ENCODE peak calls at places on chromosomes 2 and 18, in seven cellular contexts. E is H1, B is K562, I is HepG2, L is SK-N-SH, N is GM12892, Q is GM12878. A is an unnamed sample.

GRCh38 chr2:144508162-144508765 is 11.7 kb downstream of the ZEB2 start:
- DNase-seq in Q (no peak), B (peak), N (no peak), E (no peak), I (no peak), L (no peak), A (no peak)

GRCh38 chr2:119483896-119484718 is 40.2 kb downstream of the SCTR start:
- DNase-seq in I (no peak), E (peak), Q (no peak), N (no peak), L (no peak), B (no peak), A (no peak)

GRCh38 chr2:84969511-84970265 is 1.3 kb upstream of the KCMF1 start:
- DNase-seq in I (no peak), N (no peak), L (peak), B (no peak), E (no peak), Q (no peak), A (no peak)

GRCh38 chr18:48675330-48675761 is 136.5 kb downstream of the CTIF start:
- DNase-seq in E (peak), L (peak), Q (peak), B (peak), I (peak), N (peak), A (peak)

GRCh38 chr2:71898375-71898774 is 249.3 kb downstream of the CYP26B1 start:
- DNase-seq in N (no peak), I (no peak), Q (no peak), L (no peak), E (peak), B (no peak), A (no peak)

GRCh38 chr2:128735296-128735960 is 416.8 kb upstream of the HS6ST1 start:
- DNase-seq in I (no peak), Q (no peak), N (no peak), B (no peak), E (no peak), L (no peak), A (no peak)

GRCh38 chr2:122009546-122009945 is 254.1 kb downstream of the TSN start:
- DNase-seq in L (no peak), B (no peak), E (no peak), Q (no peak), N (no peak), I (no peak), A (no peak)

GRCh38 chr2:201794261-201794660 is 12.1 kb upstream of the CDK15 start:
- DNase-seq in L (no peak), B (no peak), I (no peak), Q (no peak), E (no peak), N (no peak), A (no peak)

GRCh38 chr2:219109468-219109867 is 48.7 kb upstream of the IHH start:
- DNase-seq in Q (no peak), E (peak), N (no peak), I (no peak), L (no peak), B (no peak), A (no peak)

GRCh38 chr2:118013221-118013723 is 598 bp downstream of the CCDC93 start:
- DNase-seq in N (peak), L (peak), I (peak), B (peak), E (peak), Q (no peak), A (peak)

GRCh38 chr2:29255006-29255405 is 139.8 kb downstream of the CLIP4 start:
- DNase-seq in I (no peak), N (no peak), B (no peak), E (no peak), L (no peak), Q (no peak), A (no peak)

GRCh38 chr2:171878481-171878993 is 15.5 kb downstream of the SLC25A12 start:
- DNase-seq in L (no peak), I (peak), E (no peak), N (no peak), B (peak), Q (no peak), A (no peak)

GRCh38 chr18:24315170-24315569 is 82.5 kb downstream of the OSBPL1A start:
- DNase-seq in I (no peak), L (no peak), B (no peak), E (no peak), Q (no peak), N (no peak), A (no peak)

GRCh38 chr2:233819884-233820765 is 34.2 kb downstream of the HJURP start:
- DNase-seq in I (no peak), B (no peak), L (no peak), Q (no peak), E (no peak), N (no peak), A (no peak)

GRCh38 chr18:13271512-13271911 is 53.0 kb downstream of the LDLRAD4 start:
- DNase-seq in E (no peak), L (no peak), N (no peak), B (no peak), Q (no peak), I (peak), A (no peak)

GRCh38 chr2:1730047-1730937 is 14.0 kb downstream of the PXDN start:
- DNase-seq in Q (no peak), L (peak), B (no peak), N (no peak), E (no peak), I (no peak), A (no peak)

GRCh38 chr18:74249181-74249968 is 42.4 kb downstream of the CYB5A start:
- DNase-seq in N (no peak), B (peak), L (no peak), E (no peak), I (peak), Q (no peak), A (no peak)

GRCh38 chr2:127174176-127174575 is 45.9 kb downstream of the CYP27C1 start:
- DNase-seq in L (peak), I (no peak), N (no peak), Q (no peak), E (no peak), B (peak), A (peak)

GRCh38 chr2:145815933-145816332 is 1296.0 kb upstream of the ZEB2 start:
- DNase-seq in I (no peak), Q (no peak), B (no peak), L (no peak), E (no peak), N (no peak), A (no peak)

GRCh38 chr2:3598197-3598910 is 3.4 kb downstream of the COLEC11 start:
- DNase-seq in B (no peak), L (no peak), E (no peak), Q (no peak), I (no peak), N (no peak), A (no peak)

GRCh38 chr2:164967349-164967748 is 12.0 kb upstream of the SLC38A11 start:
- DNase-seq in L (no peak), B (no peak), I (no peak), E (no peak), Q (no peak), N (no peak), A (no peak)

GRCh38 chr2:100733344-100734187 is 86.4 kb upstream of the NPAS2 start:
- DNase-seq in B (no peak), I (peak), E (no peak), N (no peak), Q (no peak), L (no peak), A (no peak)

GRCh38 chr2:25844089-25844488 is 34.2 kb downstream of the ASXL2 start:
- DNase-seq in N (no peak), L (no peak), I (no peak), Q (no peak), E (no peak), B (no peak), A (no peak)

GRCh38 chr2:56185582-56186046 is 1.8 kb downstream of the CCDC85A start:
- DNase-seq in N (no peak), E (peak), Q (no peak), B (no peak), L (no peak), I (no peak), A (no peak)

GRCh38 chr2:118569876-118570535 is 277.4 kb downstream of the EN1 start:
- DNase-seq in N (no peak), I (no peak), L (no peak), Q (no peak), B (no peak), E (no peak), A (no peak)

GRCh38 chr18:58635891-58636290 is 7.0 kb upstream of the ALPK2 start:
- DNase-seq in E (no peak), Q (peak), N (no peak), L (no peak), I (no peak), B (peak), A (no peak)

GRCh38 chr2:15748736-15749323 is 157.2 kb downstream of the DDX1 start:
- DNase-seq in Q (no peak), B (peak), E (peak), L (peak), I (peak), N (no peak), A (peak)

GRCh38 chr18:69177702-69178101 is 223.0 kb upstream of the DOK6 start:
- DNase-seq in B (no peak), I (no peak), Q (no peak), N (no peak), L (no peak), E (no peak), A (no peak)

GRCh38 chr18:69838620-69839411 is 108.9 kb downstream of the CD226 start:
- DNase-seq in Q (peak), B (peak), E (peak), N (no peak), L (peak), I (peak), A (no peak)

GRCh38 chr2:233223059-233223894 is 28.2 kb upstream of the ATG16L1 start:
- DNase-seq in E (no peak), L (no peak), B (no peak), I (no peak), Q (peak), N (no peak), A (no peak)

GRCh38 chr2:239311132-239312040 is 89.4 kb downstream of the HDAC4 start:
- DNase-seq in N (no peak), E (peak), Q (no peak), I (no peak), L (no peak), B (no peak), A (no peak)

GRCh38 chr2:167294031-167294774 is 405.9 kb downstream of the XIRP2 start:
- DNase-seq in B (no peak), N (no peak), E (peak), L (peak), Q (no peak), I (no peak), A (no peak)

GRCh38 chr2:200338692-200339091 is 32.2 kb downstream of the SPATS2L start:
- DNase-seq in B (no peak), N (no peak), I (peak), Q (no peak), E (no peak), L (no peak), A (no peak)

GRCh38 chr2:168169097-168169745 is 78.2 kb downstream of the STK39 start:
- DNase-seq in N (no peak), E (no peak), B (no peak), I (no peak), Q (no peak), L (no peak), A (no peak)

GRCh38 chr2:157887946-157888345 is 11.8 kb upstream of the ACVR1 start:
- DNase-seq in L (no peak), I (no peak), Q (no peak), N (no peak), B (no peak), E (no peak), A (no peak)

GRCh38 chr2:74554821-74555531 is 456 bp downstream of the DOK1 start:
- DNase-seq in I (no peak), B (peak), E (peak), Q (no peak), L (peak), N (no peak), A (no peak)

GRCh38 chr18:2348003-2348402 is 223.3 kb downstream of the METTL4 start:
- DNase-seq in E (no peak), N (no peak), Q (no peak), I (no peak), L (no peak), B (no peak), A (no peak)

GRCh38 chr18:73563345-73563744 is 584.3 kb downstream of the FBXO15 start:
- DNase-seq in B (no peak), E (no peak), Q (no peak), I (no peak), N (no peak), L (no peak), A (no peak)

DNA sequence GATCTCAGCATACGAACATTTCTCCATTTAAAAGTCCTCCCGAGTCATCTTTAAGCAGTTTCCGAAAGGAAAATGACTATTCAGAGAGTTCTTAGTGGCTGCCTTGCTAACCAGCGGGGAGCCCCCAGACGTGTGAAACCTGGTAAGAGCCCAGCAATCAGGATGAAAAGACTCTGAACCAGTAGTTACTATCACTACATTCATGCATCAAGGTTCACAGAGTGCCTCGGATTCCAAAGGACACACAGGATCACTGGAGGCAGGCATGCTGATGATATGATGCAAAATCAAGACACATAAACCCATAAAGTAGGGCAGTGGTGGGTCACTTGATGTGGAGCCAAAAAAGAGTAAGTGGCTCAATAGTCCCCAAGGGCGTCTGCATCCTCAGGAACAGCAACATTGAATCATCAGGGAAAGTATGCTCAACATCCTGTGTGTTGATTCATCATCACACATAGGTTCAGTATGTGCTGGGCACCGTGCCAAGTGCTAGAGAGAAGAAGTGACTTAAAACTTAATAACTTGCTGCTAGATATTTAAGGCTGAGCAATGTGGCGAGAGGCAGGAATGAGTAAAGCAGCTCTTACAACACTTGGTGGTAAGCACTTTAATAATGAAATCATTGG is 4.4 kb downstream of the CCL20 start:
- DNase-seq in I (peak), B (peak), L (peak), Q (peak), N (no peak), E (no peak), A (no peak)
- TF ChIP-seq POLR2AphosphoS5 in I (peak), B (no peak), L (peak), Q (no peak), N (no peak), E (no peak), A (no peak)

DNA sequence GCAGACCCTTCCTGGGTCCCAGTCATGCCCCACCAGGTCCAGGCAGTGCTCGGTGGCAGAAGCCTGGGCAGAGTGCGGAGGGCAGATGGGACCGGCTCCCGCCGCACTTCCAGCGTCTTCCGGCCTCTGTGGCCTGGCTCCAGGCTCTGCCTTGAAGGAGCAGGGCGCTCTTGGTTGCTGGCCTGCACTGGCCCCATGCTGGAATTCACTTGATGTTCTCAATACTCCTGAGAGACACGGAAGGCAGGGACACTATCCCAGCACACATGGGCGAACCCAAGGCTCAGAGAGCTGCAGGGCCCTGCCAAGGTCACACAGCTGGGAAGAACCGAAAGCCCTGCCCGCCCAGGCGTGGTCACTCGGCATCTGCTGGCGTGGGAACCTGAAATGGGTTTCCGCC is 87.6 kb upstream of the ODC1 start:
- DNase-seq in I (no peak), N (no peak), B (no peak), E (no peak), L (no peak), Q (no peak), A (no peak)
- TF ChIP-seq TAF1 in I (no peak), N (no peak), B (no peak), E (no peak), L (no peak), Q (no peak), A (no peak)

GRCh38 chr2:217835931-217836881 is 166.6 kb downstream of the TNS1 start:
- DNase-seq in B (no peak), I (no peak), E (no peak), L (peak), Q (no peak), N (no peak), A (no peak)

GRCh38 chr2:217838409-217838831 is 164.4 kb downstream of the TNS1 start:
- DNase-seq in E (no peak), N (no peak), L (no peak), Q (no peak), B (no peak), I (no peak), A (no peak)

GRCh38 chr2:217837530-217837929 is 165.3 kb downstream of the TNS1 start:
- DNase-seq in Q (no peak), N (no peak), L (no peak), I (no peak), B (no peak), E (no peak), A (no peak)

GRCh38 chr2:217834744-217835513 is 167.9 kb downstream of the TNS1 start:
- DNase-seq in E (no peak), I (no peak), Q (no peak), N (no peak), B (no peak), L (no peak), A (no peak)

GRCh38 chr2:217837001-217837491 is 165.7 kb downstream of the TNS1 start:
- DNase-seq in B (no peak), N (no peak), L (peak), I (peak), E (peak), Q (no peak), A (no peak)
- TF ChIP-seq POLR2AphosphoS5 in B (no peak), N (no peak), L (no peak), I (peak), E (no peak), Q (no peak), A (no peak)

GRCh38 chr18:63679820-63680606 is 18.3 kb upstream of the SERPINB3 start:
- DNase-seq in B (no peak), E (no peak), N (no peak), Q (no peak), L (no peak), I (no peak), A (no peak)

GRCh38 chr18:63683152-63683551 is 19.6 kb upstream of the SERPINB11 start:
- DNase-seq in E (no peak), I (no peak), Q (no peak), B (no peak), L (no peak), N (no peak), A (no peak)

GRCh38 chr18:63683890-63684289 is 18.9 kb upstream of the SERPINB11 start:
- DNase-seq in N (no peak), I (no peak), B (no peak), L (no peak), Q (no peak), E (no peak), A (no peak)

GRCh38 chr18:63684718-63685117 is 18.0 kb upstream of the SERPINB11 start:
- DNase-seq in E (no peak), I (no peak), Q (no peak), L (no peak), N (no peak), B (no peak), A (no peak)

DNA sequence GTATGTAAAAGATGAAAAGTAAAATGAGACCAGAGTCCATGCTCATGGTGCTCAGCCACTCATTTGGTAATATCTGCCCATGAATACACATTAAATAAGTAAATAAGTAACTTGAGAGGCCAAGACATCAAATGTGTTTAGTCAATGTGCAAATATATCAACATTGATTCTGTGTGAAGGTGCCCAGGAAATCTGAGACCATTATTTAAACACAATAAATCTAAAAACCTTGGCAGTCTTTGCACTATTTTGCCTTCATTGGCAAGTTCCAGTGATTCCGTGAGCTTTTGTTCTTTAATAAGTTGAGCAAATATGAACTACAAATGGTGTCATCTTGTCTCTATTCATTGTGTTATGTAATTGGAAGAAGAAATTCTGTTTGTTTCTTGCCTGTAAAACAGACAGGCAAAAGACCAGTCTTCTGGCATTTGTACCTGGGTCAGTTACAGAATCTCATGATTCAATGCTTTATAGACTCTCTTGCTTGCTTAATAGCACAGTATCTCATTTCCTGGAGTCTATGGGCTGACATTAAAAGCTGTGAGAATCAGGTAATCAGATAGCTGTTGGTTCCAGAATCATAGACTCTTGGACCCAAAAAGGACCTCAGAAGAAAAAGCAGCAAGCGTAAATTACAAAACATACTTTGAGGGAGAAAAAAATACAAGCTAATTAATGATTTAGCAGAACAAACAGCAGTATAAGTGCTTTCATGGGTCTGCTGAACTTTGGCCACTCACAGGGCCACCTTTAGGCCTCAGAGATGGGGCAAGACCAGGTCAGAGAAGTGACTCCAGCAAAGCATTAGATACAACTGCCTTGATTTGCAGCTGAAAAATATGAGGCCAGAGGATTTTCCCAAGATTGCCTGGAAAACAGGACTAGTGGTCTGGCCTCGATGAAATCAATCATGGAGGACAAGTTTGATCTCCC is 20.0 kb upstream of the SERPINB3 start:
- DNase-seq in E (no peak), B (no peak), N (no peak), Q (no peak), L (no peak), I (peak), A (no peak)
- TF ChIP-seq TAF1 in E (no peak), B (no peak), N (no peak), Q (no peak), L (no peak), I (no peak), A (no peak)